ENCODE peak calls at places on chromosomes 4 and X, in six cellular contexts. I, N, U, J, O and S are unnamed samples.
A peak's percentile ranks its signal among the peaks of the same experiment; 100 is the strongest.

GRCh38 chr4:98586231-98586630 is 72.2 kb downstream of the TSPAN5 start:
- DNase-seq in I (no peak), N (no peak), U (no peak), J (no peak), O (no peak), S (no peak)

GRCh38 chrX:7028246-7028645 is 119.3 kb upstream of the STS start:
- DNase-seq in I (no peak), N (no peak), U (no peak), J (no peak), O (no peak), S (no peak)

GRCh38 chr4:149029056-149029651 is 586.9 kb upstream of the NR3C2 start:
- DNase-seq in I (peak; percentile 70), N (no peak), U (no peak), J (peak; percentile 42), O (no peak), S (peak; percentile 15)

GRCh38 chr4:183449193-183449888 is 4.9 kb downstream of the CDKN2AIP start:
- DNase-seq in I (no peak), N (no peak), U (no peak), J (no peak), O (no peak), S (no peak)

GRCh38 chrX:69028006-69028760 is 137.1 kb downstream of the PJA1 start:
- DNase-seq in I (no peak), N (no peak), U (peak; percentile 32), J (no peak), O (no peak), S (peak; percentile 49)

GRCh38 chr4:21656832-21657231 is 291.7 kb downstream of the KCNIP4 start:
- DNase-seq in I (peak; percentile 88), N (no peak), U (no peak), J (peak; percentile 2), O (no peak), S (no peak)

GRCh38 chr4:13860126-13860525 is 232.6 kb upstream of the BOD1L1 start:
- DNase-seq in I (no peak), N (no peak), U (no peak), J (peak; percentile 60), O (no peak), S (peak; percentile 5)

GRCh38 chrX:88366314-88366713 is 380.7 kb upstream of the CPXCR1 start:
- DNase-seq in I (no peak), N (no peak), U (no peak), J (no peak), O (no peak), S (no peak)

GRCh38 chr4:142416711-142417275 is 429.3 kb downstream of the INPP4B start:
- DNase-seq in I (peak; percentile 40), N (no peak), U (no peak), J (no peak), O (no peak), S (no peak)

GRCh38 chr4:7330031-7330596 is 104.6 kb downstream of the PSAPL1 start:
- DNase-seq in I (no peak), N (no peak), U (no peak), J (no peak), O (no peak), S (no peak)

GRCh38 chrX:73977542-73978169 is 326.3 kb upstream of the ZCCHC13 start:
- DNase-seq in I (no peak), N (no peak), U (peak; percentile 46), J (no peak), O (no peak), S (peak; percentile 6)

GRCh38 chr4:166274136-166274761 is 401.2 kb downstream of the TLL1 start:
- DNase-seq in I (no peak), N (no peak), U (no peak), J (no peak), O (no peak), S (no peak)

GRCh38 chr4:148054275-148054674 is 322.4 kb downstream of the ARHGAP10 start:
- DNase-seq in I (peak; percentile 16), N (no peak), U (no peak), J (no peak), O (no peak), S (peak; percentile 32)

GRCh38 chrX:44529315-44529714 is 13.3 kb downstream of the FUNDC1 start:
- DNase-seq in I (no peak), N (no peak), U (no peak), J (no peak), O (no peak), S (no peak)

GRCh38 chr4:94933799-94934198 is 176.0 kb downstream of the BMPR1B start:
- DNase-seq in I (no peak), N (no peak), U (no peak), J (no peak), O (no peak), S (no peak)

GRCh38 chrX:13043138-13043537 is 1.3 kb downstream of the FAM9C start:
- DNase-seq in I (no peak), N (no peak), U (no peak), J (no peak), O (no peak), S (no peak)
- H3K4me3 ChIP-seq in I (no peak overlapping the region), N (no peak overlapping the region), U (no peak overlapping the region), J (no peak overlapping the region), O (no peak overlapping the region), S (no peak overlapping the region)

GRCh38 chr4:88985088-88985779 is 71.8 kb downstream of the FAM13A start:
- DNase-seq in I (no peak), N (no peak), U (no peak), J (no peak), O (no peak), S (no peak)
- TF ChIP-seq MYC in I (no peak), N (no peak), U (no peak), J (no peak), O (no peak), S (no peak)

GRCh38 chrX:103628386-103629290 is at the start of gene TCEAL1:
- DNase-seq in I (peak; percentile 62), N (no peak), U (no peak), J (peak; percentile 61), O (peak; percentile 9), S (peak; percentile 16)

GRCh38 chrX:103630171-103630511 is 1.4 kb downstream of the TCEAL1 start:
- DNase-seq in I (no peak), N (no peak), U (no peak), J (no peak), O (no peak), S (no peak)

GRCh38 chrX:103626855-103627254 is 1.9 kb upstream of the TCEAL1 start:
- DNase-seq in I (peak; percentile 63), N (no peak), U (no peak), J (no peak), O (no peak), S (no peak)

GRCh38 chrX:103631145-103631544 is 2.4 kb downstream of the TCEAL1 start:
- DNase-seq in I (no peak), N (no peak), U (no peak), J (no peak), O (no peak), S (no peak)

GRCh38 chrX:103629295-103630170 is 758 bp downstream of the TCEAL1 start:
- DNase-seq in I (peak; percentile 78), N (peak; percentile 31), U (no peak), J (peak; percentile 39), O (peak; percentile 34), S (peak; percentile 22)
- TF ChIP-seq CTCF in I (peak; percentile 44), N (peak; percentile 85), U (no peak), J (peak; percentile 67), O (peak; percentile 83), S (no peak)

GRCh38 chrX:134144231-134144630 is 92.8 kb upstream of the CCDC160 start:
- DNase-seq in I (peak; percentile 4), N (peak; percentile 1), U (no peak), J (peak; percentile 25), O (no peak), S (peak; percentile 25)
- H3K4me3 ChIP-seq in I (no peak overlapping the region), N (no peak overlapping the region), U (no peak overlapping the region), J (no peak overlapping the region), O (no peak overlapping the region), S (no peak overlapping the region)

GRCh38 chrX:153645921-153646481 is 1.0 kb upstream of the DUSP9 start:
- DNase-seq in I (no peak), N (no peak), U (no peak), J (peak; percentile 79), O (no peak), S (no peak)
- TF ChIP-seq MYC in I (no peak), N (no peak), U (no peak), J (no peak), O (no peak), S (no peak)

GRCh38 chrX:79588233-79588632 is 221.1 kb upstream of the ITM2A start:
- DNase-seq in I (no peak), N (no peak), U (no peak), J (no peak), O (no peak), S (no peak)

GRCh38 chrX:79592259-79592658 is 225.1 kb upstream of the ITM2A start:
- DNase-seq in I (no peak), N (no peak), U (no peak), J (no peak), O (no peak), S (no peak)
- TF ChIP-seq CTCF in I (no peak), N (no peak), U (peak; percentile 39), J (no peak), O (no peak), S (peak; percentile 8)

GRCh38 chrX:9466711-9467110 is 1.9 kb downstream of the TBL1X start:
- DNase-seq in I (no peak), N (no peak), U (no peak), J (no peak), O (no peak), S (no peak)
- H3K4me3 ChIP-seq in I (peak overlapping the region; percentile 51), N (peak overlapping the region; percentile 91), U (peak overlapping the region; percentile 65), J (peak overlapping the region; percentile 58), O (peak overlapping the region; percentile 68), S (peak overlapping the region; percentile 65)

GRCh38 chr4:1804638-1805492 is 11.8 kb downstream of the FGFR3 start:
- DNase-seq in I (no peak), N (no peak), U (no peak), J (no peak), O (peak; percentile 16), S (no peak)
- TF ChIP-seq MYC in I (no peak), N (no peak), U (no peak), J (no peak), O (no peak), S (no peak)

DNA sequence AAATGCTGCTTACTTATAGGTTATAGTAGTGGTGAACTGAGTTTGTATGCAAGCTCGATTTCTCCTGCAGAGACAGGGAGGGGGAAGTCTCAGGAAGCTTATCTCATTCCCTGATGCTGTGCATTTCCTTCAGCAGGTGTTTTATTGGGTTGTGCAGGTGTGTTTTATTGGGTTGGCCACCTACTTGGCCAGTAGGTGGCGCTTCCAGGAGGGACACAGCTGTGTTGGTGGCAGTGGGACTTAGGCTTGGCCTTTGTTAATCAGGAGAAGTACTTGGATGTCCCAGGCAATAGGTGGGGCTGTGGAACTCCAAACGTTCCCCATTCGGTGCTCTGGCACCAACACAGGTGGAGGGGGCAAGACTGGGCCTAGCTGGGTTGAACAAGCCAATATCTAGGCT is 196.0 kb upstream of the DCAF8L1 start:
- DNase-seq in I (no peak), N (no peak), U (no peak), J (no peak), O (no peak), S (peak; percentile 6)
- TF ChIP-seq CTCF in I (peak; percentile 8), N (no peak), U (peak; percentile 64), J (peak; percentile 16), O (no peak), S (peak; percentile 63)